ENCODE peak calls at places on chromosomes 6 and 20, in seven cellular contexts. G is amniotic stem cell; Z is NT2/D1; Y is HepG2; T is epithelial cell of prostate; J is activated naive CD8-positive, alpha-beta T cell treated with anti-CD3 and anti-CD28 coated beads for 36 hours; Q is GDM1. S is an unnamed sample.

GRCh38 chr6:41634657-41635056 is 3.6 kb upstream of the MDFI start:
- DNase-seq in G (no peak), Z (no peak), Y (no peak), T (no peak), J (no peak), Q (no peak), S (no peak)

GRCh38 chr20:2748551-2749342 is 51.7 kb downstream of the CPXM1 start:
- DNase-seq in G (no peak), Z (no peak), Y (no peak), T (no peak), J (no peak), Q (no peak), S (peak; percentile 52)

GRCh38 chr20:1569417-1569861 is 11.9 kb upstream of the SIRPD start:
- DNase-seq in G (no peak), Z (no peak), Y (peak; percentile 18), T (peak; percentile 93), J (no peak), Q (peak; percentile 26), S (no peak)

GRCh38 chr20:60053125-60053812 is 95.0 kb downstream of the CDH26 start:
- DNase-seq in G (no peak), Z (no peak), Y (peak; percentile 20), T (no peak), J (no peak), Q (no peak), S (no peak)

GRCh38 chr20:43736588-43737091 is 9.8 kb upstream of the GTSF1L start:
- DNase-seq in G (no peak), Z (peak; percentile 50), Y (no peak), T (no peak), J (peak; percentile 56), Q (no peak), S (peak; percentile 65)

GRCh38 chr6:3617681-3618299 is 133.7 kb downstream of the PXDC1 start:
- DNase-seq in G (no peak), Z (no peak), Y (no peak), T (no peak), J (no peak), Q (no peak), S (no peak)

GRCh38 chr20:50996901-50997830 is 25.7 kb downstream of the KCNG1 start:
- DNase-seq in G (no peak), Z (no peak), Y (no peak), T (no peak), J (no peak), Q (no peak), S (no peak)

GRCh38 chr20:41696428-41696827 is 78.3 kb upstream of the CHD6 start:
- DNase-seq in G (no peak), Z (no peak), Y (no peak), T (no peak), J (no peak), Q (no peak), S (no peak)

GRCh38 chr6:170021579-170021978 is 269.3 kb downstream of the DLL1 start:
- DNase-seq in G (no peak), Z (no peak), Y (no peak), T (no peak), J (no peak), Q (no peak), S (no peak)

GRCh38 chr20:558117-558516 is 14.5 kb upstream of the CSNK2A1 start:
- DNase-seq in G (no peak), Z (no peak), Y (no peak), T (no peak), J (no peak), Q (no peak), S (no peak)

GRCh38 chr20:16530201-16530681 is 43.0 kb downstream of the KIF16B start:
- DNase-seq in G (no peak), Z (no peak), Y (peak; percentile 26), T (no peak), J (no peak), Q (no peak), S (no peak)

GRCh38 chr6:108799356-108799720 is 48.9 kb upstream of the ARMC2 start:
- DNase-seq in G (no peak), Z (no peak), Y (no peak), T (no peak), J (no peak), Q (no peak), S (no peak)

GRCh38 chr20:62069741-62070216 is 4.1 kb upstream of the TAF4 start:
- DNase-seq in G (no peak), Z (no peak), Y (no peak), T (peak; percentile 33), J (no peak), Q (no peak), S (no peak)

GRCh38 chr6:119201486-119201885 is 123.0 kb upstream of the FAM184A start:
- DNase-seq in G (no peak), Z (no peak), Y (no peak), T (no peak), J (no peak), Q (no peak), S (no peak)

GRCh38 chr20:3777726-3778629 is 3.3 kb downstream of the SPEF1 start:
- DNase-seq in G (peak; percentile 16), Z (no peak), Y (no peak), T (no peak), J (peak; percentile 41), Q (no peak), S (peak; percentile 83)

GRCh38 chr20:57391439-57392129 is 388 bp downstream of the RBM38 start:
- DNase-seq in G (no peak), Z (no peak), Y (no peak), T (no peak), J (peak; percentile 49), Q (no peak), S (peak; percentile 55)

GRCh38 chr6:25998379-25998778 is 35.8 kb downstream of the TRIM38 start:
- DNase-seq in G (no peak), Z (no peak), Y (no peak), T (peak; percentile 76), J (no peak), Q (no peak), S (no peak)

GRCh38 chr6:34093206-34093605 is 52.7 kb downstream of the GRM4 start:
- DNase-seq in G (no peak), Z (no peak), Y (no peak), T (no peak), J (no peak), Q (no peak), S (no peak)

GRCh38 chr6:142378138-142378875 is 76.5 kb downstream of the ADGRG6 start:
- DNase-seq in G (peak; percentile 17), Z (no peak), Y (peak; percentile 87), T (no peak), J (no peak), Q (no peak), S (peak; percentile 30)

GRCh38 chr6:5091646-5092045 is 6.5 kb downstream of the PPP1R3G start:
- DNase-seq in G (no peak), Z (no peak), Y (no peak), T (no peak), J (no peak), Q (no peak), S (no peak)

GRCh38 chr6:33894438-33894837 is 90.6 kb upstream of the MLN start:
- DNase-seq in G (no peak), Z (no peak), Y (no peak), T (no peak), J (no peak), Q (no peak), S (no peak)

GRCh38 chr20:31570735-31571617 is 34.1 kb upstream of the ID1 start:
- DNase-seq in G (no peak), Z (no peak), Y (peak; percentile 33), T (no peak), J (no peak), Q (no peak), S (no peak)

GRCh38 chr20:59047938-59048680 is 5.5 kb upstream of the PRELID3B start:
- DNase-seq in G (no peak), Z (no peak), Y (peak; percentile 67), T (peak; percentile 46), J (no peak), Q (no peak), S (no peak)

GRCh38 chr6:35166160-35166919 is 25.2 kb upstream of the TCP11 start:
- DNase-seq in G (no peak), Z (no peak), Y (no peak), T (no peak), J (no peak), Q (no peak), S (no peak)

GRCh38 chr6:128039542-128039941 is 138.7 kb upstream of the THEMIS start:
- DNase-seq in G (no peak), Z (no peak), Y (no peak), T (no peak), J (no peak), Q (no peak), S (no peak)

GRCh38 chr6:3509326-3509725 is 52.5 kb upstream of the SLC22A23 start:
- DNase-seq in G (no peak), Z (no peak), Y (no peak), T (no peak), J (no peak), Q (no peak), S (no peak)